ENCODE peak calls at places on chromosome 22, in six cellular contexts. A is foreskin keratinocyte, L is IMR-90, P is pancreas, Y is GM13977, S is foreskin fibroblast. G is an unnamed sample.
A peak's percentile ranks its signal among the peaks of the same experiment; 100 is the strongest.

GRCh38 chr22:34080501-34080900 is 160.2 kb upstream of the LARGE1 start:
- DNase-seq in A (no peak), L (no peak), P (no peak), Y (no peak), S (no peak), G (no peak)

GRCh38 chr22:24553597-24554315 is 1.2 kb downstream of the GUCD1 start:
- DNase-seq in A (peak; percentile 18), L (peak; percentile 40), P (no peak), Y (no peak), S (peak; percentile 54), G (no peak)

GRCh38 chr22:29040385-29041275 is 21.0 kb downstream of the C22orf31 start:
- DNase-seq in A (peak; percentile 73), L (peak; percentile 93), P (peak; percentile 66), Y (peak; percentile 75), S (peak; percentile 93), G (no peak)

GRCh38 chr22:23583836-23584235 is 3.7 kb upstream of the IGLL1 start:
- DNase-seq in A (no peak), L (no peak), P (no peak), Y (no peak), S (no peak), G (no peak)

GRCh38 chr22:32994046-32994827 is 63.9 kb downstream of the SYN3 start:
- DNase-seq in A (no peak), L (no peak), P (no peak), Y (no peak), S (no peak), G (no peak)

GRCh38 chr22:24040946-24041345 is 29.8 kb downstream of the CABIN1 start:
- DNase-seq in A (no peak), L (no peak), P (no peak), Y (no peak), S (no peak), G (no peak)

GRCh38 chr22:40345271-40345670 is 1.0 kb upstream of the ADSL start:
- DNase-seq in A (peak; percentile 69), L (peak; percentile 41), P (no peak), Y (no peak), S (peak; percentile 56), G (no peak)

GRCh38 chr22:40509401-40510134 is 127.0 kb downstream of the MRTFA start:
- DNase-seq in A (peak; percentile 77), L (peak; percentile 96), P (peak; percentile 70), Y (no peak), S (peak; percentile 78), G (no peak)

GRCh38 chr22:45860201-45860600 is 116.8 kb downstream of the WNT7B start:
- DNase-seq in A (no peak), L (no peak), P (no peak), Y (no peak), S (no peak), G (no peak)

GRCh38 chr22:42964994-42965699 is 49.8 kb downstream of the PACSIN2 start:
- DNase-seq in A (peak; percentile 41), L (peak; percentile 45), P (no peak), Y (peak; percentile 51), S (peak; percentile 77), G (no peak)

GRCh38 chr22:30806391-30806861 is 111.8 kb downstream of the OSBP2 start:
- DNase-seq in A (peak; percentile 87), L (peak; percentile 67), P (no peak), Y (no peak), S (peak; percentile 58), G (no peak)

GRCh38 chr22:25497269-25497668 is 67.2 kb upstream of the GRK3 start:
- DNase-seq in A (peak; percentile 35), L (peak; percentile 63), P (no peak), Y (no peak), S (peak; percentile 53), G (no peak)

GRCh38 chr22:43094085-43094484 is 4.9 kb upstream of the TTLL1 start:
- DNase-seq in A (peak; percentile 74), L (peak; percentile 18), P (no peak), Y (no peak), S (peak; percentile 62), G (no peak)

GRCh38 chr22:28648792-28649191 is 30.8 kb downstream of the TTC28 start:
- DNase-seq in A (no peak), L (no peak), P (no peak), Y (no peak), S (no peak), G (no peak)

GRCh38 chr22:29879738-29880137 is 3.2 kb upstream of the MTMR3 start:
- DNase-seq in A (no peak), L (no peak), P (no peak), Y (no peak), S (no peak), G (no peak)

GRCh38 chr22:42168476-42168875 is 37.9 kb upstream of the CYP2D6 start:
- DNase-seq in A (no peak), L (no peak), P (no peak), Y (no peak), S (no peak), G (no peak)

GRCh38 chr22:25141994-25142620 is 57.6 kb upstream of the CRYBB3 start:
- DNase-seq in A (no peak), L (no peak), P (no peak), Y (no peak), S (no peak), G (no peak)

GRCh38 chr22:37643225-37643847 is 3.9 kb downstream of the SH3BP1 start:
- DNase-seq in A (peak; percentile 39), L (peak; percentile 57), P (peak; percentile 75), Y (peak; percentile 88), S (peak; percentile 88), G (peak; percentile 85)

GRCh38 chr22:20807315-20807752 is 33.4 kb downstream of the SERPIND1 start:
- DNase-seq in A (peak; percentile 55), L (peak; percentile 98), P (no peak), Y (no peak), S (peak; percentile 95), G (no peak)

DNA sequence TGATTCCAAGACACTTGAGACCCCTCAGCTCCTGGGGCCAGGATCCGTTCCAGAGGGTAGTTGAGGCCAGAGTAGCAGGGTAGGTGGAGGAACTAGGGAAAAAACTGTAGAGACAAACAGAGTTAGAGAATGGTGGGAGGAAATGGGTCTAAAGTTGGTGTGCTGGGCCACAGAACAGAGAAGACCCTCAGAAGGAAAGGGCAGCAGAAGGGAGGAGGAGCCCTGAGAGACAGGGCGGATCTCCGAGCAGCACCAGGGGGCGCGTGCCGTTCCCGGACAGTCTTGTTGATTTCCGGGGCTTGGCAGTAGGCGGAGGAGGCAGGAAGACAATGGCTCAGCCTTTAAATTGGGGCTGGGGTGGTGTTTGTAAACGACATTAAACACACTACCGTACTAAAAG is 2.4 kb upstream of the CECR2 start:
- DNase-seq in A (no peak), L (no peak), P (peak; percentile 21), Y (peak; percentile 55), S (no peak), G (no peak)
- TF ChIP-seq CTCF in A (peak; percentile 41), L (no peak), P (no peak), Y (peak; percentile 36), S (no peak), G (no peak)

GRCh38 chr22:19766506-19767426 is 6.2 kb downstream of the TBX1 start:
- DNase-seq in A (peak; percentile 64), L (no peak), P (peak; percentile 52), Y (peak; percentile 73), S (peak; percentile 44), G (no peak)
- TF ChIP-seq CTCF in A (peak; percentile 78), L (peak; percentile 30), P (no peak), Y (peak; percentile 24), S (peak; percentile 8), G (no peak)

GRCh38 chr22:38843201-38843715 is 570 bp downstream of the NPTXR start:
- DNase-seq in A (peak; percentile 23), L (peak; percentile 81), P (no peak), Y (peak; percentile 75), S (peak; percentile 91), G (peak; percentile 51)

GRCh38 chr22:38842512-38843200 is 1.2 kb downstream of the NPTXR start:
- DNase-seq in A (no peak), L (no peak), P (no peak), Y (no peak), S (no peak), G (no peak)

GRCh38 chr22:38845368-38845740 is 1.5 kb upstream of the NPTXR start:
- DNase-seq in A (no peak), L (no peak), P (no peak), Y (no peak), S (no peak), G (no peak)

GRCh38 chr22:38843716-38844660 is at the start of gene NPTXR:
- DNase-seq in A (no peak), L (peak; percentile 31), P (no peak), Y (peak; percentile 63), S (peak; percentile 81), G (peak; percentile 33)

DNA sequence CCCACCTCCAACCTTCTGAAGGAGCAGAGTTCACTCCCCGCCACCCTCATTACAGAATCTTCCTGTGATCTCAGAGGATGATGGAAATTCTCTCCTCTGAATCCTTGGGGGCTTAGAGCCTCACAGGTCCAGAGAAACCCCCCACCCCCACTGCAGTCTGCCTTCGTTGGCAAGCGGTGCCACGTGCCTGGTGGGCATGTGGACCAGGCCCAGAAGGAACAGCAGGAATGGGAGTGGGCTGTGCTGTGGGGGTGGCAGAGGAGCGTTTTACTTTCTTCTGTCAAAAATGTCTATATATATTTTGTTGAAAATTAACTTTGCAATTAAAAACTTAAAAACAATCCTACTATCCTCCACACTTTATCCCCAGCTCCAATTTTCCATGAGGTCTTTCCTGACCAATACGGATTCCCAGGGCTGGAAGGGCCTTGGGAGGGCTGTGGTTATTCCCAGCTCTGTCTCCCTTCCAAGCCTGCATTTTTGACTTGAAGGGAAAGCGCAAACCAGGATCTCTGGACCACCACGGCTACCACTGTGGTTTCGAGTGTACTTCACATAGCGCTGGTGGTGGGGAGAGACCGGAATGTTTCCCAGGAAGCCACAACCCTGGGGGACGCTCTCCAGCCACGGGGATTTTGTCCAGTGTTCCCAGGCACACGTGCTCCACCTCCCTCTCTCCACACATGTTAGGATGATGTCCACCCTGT is 986 bp upstream of the NPTXR start:
- DNase-seq in A (no peak), L (no peak), P (no peak), Y (no peak), S (no peak), G (no peak)
- TF ChIP-seq CTCF in A (no peak), L (no peak), P (no peak), Y (no peak), S (no peak), G (no peak)

GRCh38 chr22:47515384-47516125 is 753.1 kb downstream of the TBC1D22A start:
- DNase-seq in A (no peak), L (no peak), P (no peak), Y (no peak), S (no peak), G (no peak)
- TF ChIP-seq CTCF in A (peak; percentile 12), L (no peak), P (no peak), Y (no peak), S (no peak), G (no peak)

DNA sequence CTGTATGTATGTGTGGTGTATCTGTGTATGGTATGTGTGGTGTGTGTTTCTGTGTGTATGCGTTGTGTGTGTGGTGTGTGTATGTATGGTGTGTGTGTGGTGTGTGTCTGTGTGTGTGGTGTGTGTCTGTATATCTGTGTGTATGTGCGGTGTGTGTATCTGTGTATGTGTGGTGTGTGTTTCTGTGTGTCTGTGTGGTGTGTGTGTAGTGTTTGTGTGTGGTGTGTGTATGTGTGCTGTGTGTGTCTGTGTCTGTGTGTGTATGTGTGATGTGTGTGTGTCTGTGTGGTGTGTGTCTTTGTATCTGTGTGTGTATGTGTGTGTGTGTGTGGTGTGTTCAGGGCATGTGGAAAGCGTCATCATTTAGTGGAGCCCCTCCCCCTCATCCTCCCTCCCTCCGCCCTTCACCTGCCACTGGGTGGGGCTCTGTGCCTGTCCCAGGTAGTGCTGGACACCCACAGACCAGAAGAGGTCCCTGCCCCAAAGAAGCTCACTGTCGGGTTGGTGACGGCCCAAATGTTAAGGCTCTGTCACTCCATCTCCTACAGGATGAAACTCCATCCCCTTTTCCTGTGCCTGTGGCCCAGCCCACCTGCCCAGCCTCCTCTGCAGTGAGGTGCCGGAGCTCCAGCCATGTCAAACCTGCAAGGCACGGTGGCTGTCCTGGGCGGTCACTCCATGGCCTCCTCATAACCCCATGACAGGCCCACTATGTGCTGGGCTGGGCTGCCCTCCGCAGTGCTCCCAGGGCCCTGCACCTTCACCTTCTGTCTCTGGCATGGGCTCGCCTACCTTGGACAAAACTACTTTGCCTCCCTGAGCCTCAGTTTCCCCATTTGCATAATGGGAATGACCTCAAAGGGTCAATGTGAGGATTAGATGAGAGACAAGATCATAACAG is 23.4 kb upstream of the SHISAL1 start:
- DNase-seq in A (peak; percentile 16), L (no peak), P (no peak), Y (no peak), S (no peak), G (no peak)
- TF ChIP-seq CTCF in A (peak; percentile 49), L (no peak), P (no peak), Y (peak; percentile 27), S (no peak), G (no peak)